ENCODE peak calls at places on chromosomes 13 and 19, in seven cellular contexts. M is PC-3, V is GM23338, X is HCT116, O is neural progenitor cell, J is hepatocyte, K is MM.1S. C is an unnamed sample. For H3K4me1, the result is how much of the 10 kb centered on the place peaks cover.

GRCh38 chr13:41764558-41764957 is 196.4 kb downstream of the VWA8 start:
- DNase-seq in J (no peak), O (no peak), V (no peak), K (no peak), X (no peak), M (no peak), C (no peak)

GRCh38 chr19:54473071-54473941 is at the start of gene CDC42EP5:
- DNase-seq in J (peak), O (peak), M (no peak), K (no peak), V (peak), X (no peak), C (peak)

GRCh38 chr13:66693656-66694055 is 536.5 kb downstream of the PCDH9 start:
- DNase-seq in O (no peak), K (no peak), V (no peak), X (no peak), M (no peak), J (no peak), C (no peak)

GRCh38 chr13:74197686-74198085 is 63.5 kb upstream of the KLF12 start:
- DNase-seq in J (no peak), O (no peak), V (no peak), M (no peak), K (no peak), X (no peak), C (no peak)

GRCh38 chr19:16193466-16193865 is 4.2 kb upstream of the AP1M1 start:
- DNase-seq in M (no peak), V (peak), X (no peak), K (no peak), O (no peak), J (no peak), C (no peak)

GRCh38 chr13:25901460-25902376 is 150.1 kb downstream of the SHISA2 start:
- DNase-seq in X (no peak), K (no peak), M (peak), O (no peak), V (no peak), J (peak), C (no peak)

GRCh38 chr19:40542197-40542859 is 34.3 kb upstream of the SHKBP1 start:
- DNase-seq in X (no peak), V (no peak), O (no peak), K (no peak), M (no peak), J (peak), C (peak)

GRCh38 chr19:48511800-48512503 is at the start of gene LMTK3:
- DNase-seq in M (peak), V (peak), X (no peak), J (no peak), O (peak), K (no peak), C (peak)

GRCh38 chr13:96223231-96223630 is 133.3 kb downstream of the HS6ST3 start:
- DNase-seq in X (no peak), K (no peak), V (no peak), J (no peak), M (no peak), O (no peak), C (no peak)

GRCh38 chr19:1923319-1923718 is 17.7 kb upstream of the CSNK1G2 start:
- DNase-seq in X (no peak), K (peak), J (no peak), O (no peak), V (no peak), M (no peak), C (no peak)

GRCh38 chr13:85508683-85509329 is 290.4 kb downstream of the SLITRK6 start:
- DNase-seq in M (no peak), V (peak), K (no peak), X (no peak), O (no peak), J (no peak), C (no peak)

GRCh38 chr13:48485447-48485846 is 47.4 kb downstream of the RCBTB2 start:
- DNase-seq in M (no peak), X (no peak), J (no peak), K (no peak), O (no peak), V (no peak), C (no peak)

GRCh38 chr19:11797491-11797890 is 832 bp upstream of the ZNF491 start:
- DNase-seq in J (peak), K (peak), O (peak), X (peak), M (peak), V (peak), C (peak)

GRCh38 chr13:39556856-39557255 is 46.1 kb downstream of the LHFPL6 start:
- DNase-seq in M (no peak), K (no peak), V (no peak), X (no peak), J (no peak), O (no peak), C (no peak)
- H3K4me1 ChIP-seq in M (under half), K (under half), V (under half), X (under half), J (under half), O (under half), C (under half)

GRCh38 chr13:45055198-45055901 is 65.0 kb upstream of the GTF2F2 start:
- DNase-seq in K (no peak), V (no peak), J (peak), M (peak), O (no peak), X (peak), C (peak)
- TF ChIP-seq EZH2phosphoT487 in K (no peak), V (no peak), J (no peak), M (no peak), O (no peak), X (no peak), C (peak)

GRCh38 chr19:50667759-50668231 is 18.6 kb downstream of the C19orf81 start:
- DNase-seq in V (peak), J (no peak), M (no peak), X (no peak), O (no peak), K (no peak), C (no peak)
- TF ChIP-seq EZH2 in V (peak), J (peak), M (peak), X (no peak), O (peak), K (no peak), C (no peak)

GRCh38 chr13:27168870-27169525 is 2.6 kb downstream of the USP12 start:
- DNase-seq in V (no peak), M (peak), K (no peak), O (no peak), X (no peak), J (peak), C (peak)
- H3K4me1 ChIP-seq in V (half or more), M (under half), K (under half), O (under half), X (under half), J (under half), C (under half)

GRCh38 chr13:98216135-98216565 is 39.1 kb upstream of the RNF113B start:
- DNase-seq in K (no peak), M (peak), V (no peak), O (no peak), J (no peak), X (peak), C (peak)
- TF ChIP-seq EZH2phosphoT487 in K (no peak), M (no peak), V (no peak), O (no peak), J (no peak), X (no peak), C (no peak)

DNA sequence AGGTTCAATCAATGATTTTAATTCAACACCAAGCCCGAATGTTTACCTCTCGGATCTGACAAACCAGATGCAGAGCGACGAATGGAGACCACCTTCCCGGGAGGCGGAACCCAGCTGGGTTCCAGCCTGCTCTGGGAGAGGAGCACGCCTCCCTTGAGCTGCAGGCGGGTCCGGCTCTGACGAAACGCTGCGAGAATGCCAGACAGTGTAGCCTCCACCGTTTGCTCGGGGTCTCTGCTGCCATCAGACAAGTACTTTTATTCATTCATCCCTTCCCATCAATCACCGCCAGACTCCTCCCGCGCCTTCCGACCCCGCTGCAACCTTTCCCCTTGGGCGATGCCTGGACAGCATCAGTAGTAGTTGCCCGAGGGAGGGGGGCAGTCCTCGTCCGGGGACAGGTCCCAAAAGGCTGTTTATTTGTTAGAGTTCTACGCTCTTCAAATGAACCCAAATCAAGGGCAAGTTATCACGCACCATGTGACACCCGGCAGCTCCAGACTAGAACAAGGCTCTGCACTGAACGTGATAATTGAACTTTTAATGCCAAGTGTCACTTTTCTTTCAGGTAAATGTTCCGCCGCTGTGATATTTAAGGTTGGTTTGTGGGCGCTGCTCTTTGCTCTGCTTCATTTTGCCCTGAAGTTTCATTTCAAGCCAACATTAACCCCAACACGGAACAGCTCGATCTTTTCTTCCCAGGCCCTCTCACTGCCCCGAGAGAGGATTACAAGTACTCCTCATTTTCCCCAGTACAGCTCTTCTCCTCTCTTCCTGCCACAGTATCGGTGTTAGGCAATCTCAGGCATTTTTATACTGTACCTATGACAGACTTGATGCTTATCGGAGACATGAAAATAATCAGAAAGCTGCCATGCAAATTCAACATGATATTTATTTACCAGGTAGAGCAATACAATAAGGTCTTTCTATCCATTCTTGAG is 992 bp upstream of the EDNRB start:
- DNase-seq in J (peak), M (no peak), V (peak), X (no peak), O (peak), K (no peak), C (peak)
- TF ChIP-seq EZH2 in J (no peak), M (no peak), V (no peak), X (no peak), O (no peak), K (no peak), C (no peak)

GRCh38 chr13:99380402-99380801 is 73.2 kb upstream of the GPR183 start:
- DNase-seq in V (no peak), X (no peak), O (no peak), M (no peak), J (no peak), K (no peak), C (no peak)

GRCh38 chr13:99377641-99378040 is 70.4 kb upstream of the GPR183 start:
- DNase-seq in K (no peak), V (no peak), X (no peak), M (no peak), J (no peak), O (no peak), C (no peak)

GRCh38 chr13:99379856-99380255 is 72.7 kb upstream of the GPR183 start:
- DNase-seq in V (no peak), X (no peak), J (no peak), M (no peak), O (no peak), K (no peak), C (no peak)

GRCh38 chr13:99380921-99381645 is 73.9 kb upstream of the GPR183 start:
- DNase-seq in K (no peak), V (no peak), M (no peak), X (no peak), O (no peak), J (no peak), C (no peak)

GRCh38 chr13:99378985-99379734 is 72.0 kb upstream of the GPR183 start:
- DNase-seq in M (no peak), V (peak), K (no peak), X (no peak), O (no peak), J (no peak), C (no peak)
- H3K4me1 ChIP-seq in M (under half), V (under half), K (under half), X (under half), O (under half), J (under half), C (under half)

GRCh38 chr13:106561551-106562170 is 6.3 kb downstream of the ARGLU1 start:
- DNase-seq in V (no peak), K (no peak), J (peak), X (no peak), O (peak), M (no peak), C (no peak)
- TF ChIP-seq EZH2phosphoT487 in V (no peak), K (no peak), J (no peak), X (no peak), O (no peak), M (no peak), C (no peak)

DNA sequence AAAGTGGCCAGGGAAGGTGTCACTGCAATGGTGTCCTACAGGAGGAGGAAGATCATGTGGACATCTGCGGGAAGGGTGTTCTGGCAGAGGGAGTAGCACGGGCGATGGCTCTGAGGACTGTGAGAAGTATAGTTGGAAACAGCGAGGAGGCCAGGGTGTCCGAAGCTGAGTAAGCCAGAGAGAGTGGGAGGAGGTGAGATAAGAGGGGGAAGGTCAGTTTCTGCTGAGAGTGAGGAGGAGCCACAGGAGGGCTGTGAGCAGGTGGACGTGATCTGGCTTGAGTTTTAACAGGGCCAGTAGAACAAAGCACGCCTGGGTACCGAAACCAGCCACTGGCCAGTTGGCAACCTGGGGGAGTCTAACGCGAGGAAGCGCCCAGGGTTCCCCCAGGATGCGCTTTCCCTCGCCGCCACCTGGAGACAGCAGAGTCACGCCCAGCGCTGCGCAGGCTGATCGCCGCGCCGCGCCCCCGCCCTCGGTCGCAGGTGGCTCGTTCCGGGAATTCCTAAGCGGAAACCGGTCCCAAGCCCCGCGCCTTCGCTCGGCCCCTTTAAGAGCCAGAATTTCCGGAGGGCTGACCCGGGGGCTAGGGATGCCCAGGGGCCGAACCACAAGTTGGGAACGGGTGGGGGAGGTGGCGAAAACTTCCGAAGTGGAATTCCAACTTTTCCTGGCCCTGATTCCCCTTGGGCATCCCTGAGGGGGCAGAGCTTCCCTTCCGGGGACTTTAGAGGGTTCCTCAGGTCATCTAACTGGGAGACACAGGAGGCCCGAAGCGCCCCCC is 1.1 kb upstream of the LSR start:
- DNase-seq in V (peak), O (peak), K (peak), J (peak), X (peak), M (peak), C (no peak)
- TF ChIP-seq EZH2 in V (no peak), O (peak), K (no peak), J (peak), X (no peak), M (no peak), C (no peak)

DNA sequence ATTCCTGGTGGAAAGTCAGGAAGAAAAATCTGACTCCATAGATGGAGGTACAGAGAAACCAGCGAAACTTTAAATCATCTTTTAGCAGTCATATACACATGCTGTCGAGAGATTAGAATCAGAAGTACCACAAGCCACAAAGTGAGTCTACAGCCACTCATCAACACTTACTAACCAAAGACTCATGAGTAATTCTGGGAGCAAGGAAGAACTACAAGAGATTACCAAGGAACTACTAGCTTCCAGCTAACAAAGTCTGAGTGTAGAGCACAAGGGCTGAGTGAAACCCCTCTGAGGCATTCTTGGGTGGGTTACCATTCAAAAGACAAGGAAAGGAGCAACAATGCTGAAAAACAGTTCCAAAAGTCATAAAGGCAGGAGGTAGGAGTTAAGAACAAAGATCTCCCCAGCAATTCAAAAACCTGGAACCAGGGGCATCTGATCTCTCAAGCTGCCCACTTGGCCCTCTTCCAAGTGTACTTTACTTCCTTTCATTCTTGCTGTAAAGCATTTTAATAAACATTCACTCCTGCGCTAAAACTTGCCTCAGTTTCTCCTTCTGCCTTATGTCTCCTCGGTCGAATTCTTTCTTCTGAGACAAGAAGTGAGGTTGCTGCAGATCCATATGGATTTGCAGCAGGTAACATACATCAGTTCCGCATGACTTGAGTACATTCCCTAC is 13.0 kb downstream of the RBM26 start:
- DNase-seq in M (peak), X (no peak), V (no peak), K (no peak), J (no peak), O (no peak), C (peak)
- H3K4me1 ChIP-seq in M (under half), X (under half), V (under half), K (under half), J (under half), O (under half), C (under half)